ENCODE peak calls at places on chromosome 7, in six cellular contexts. F is DMS79, B is mesothelial cell of epicardium, I is MCF 10A, V is hepatic stellate cell, M is T-cell. R is an unnamed sample.

GRCh38 chr7:26919906-26920530 is 55.6 kb upstream of the SKAP2 start:
- DNase-seq in F (no peak), B (no peak), I (peak), V (no peak), M (no peak), R (peak)

GRCh38 chr7:80411621-80412020 is 100.2 kb downstream of the GNAT3 start:
- DNase-seq in F (no peak), B (no peak), I (no peak), V (no peak), M (no peak), R (no peak)

GRCh38 chr7:55545496-55545895 is 26.8 kb downstream of the VOPP1 start:
- DNase-seq in F (no peak), B (no peak), I (peak), V (peak), M (no peak), R (peak)

GRCh38 chr7:158369866-158370265 is 217.8 kb downstream of the PTPRN2 start:
- DNase-seq in F (no peak), B (no peak), I (no peak), V (no peak), M (no peak), R (no peak)

GRCh38 chr7:100894860-100895700 is 608 bp downstream of the ACHE start:
- DNase-seq in F (no peak), B (peak), I (no peak), V (peak), M (no peak), R (no peak)

GRCh38 chr7:100887955-100888481 is 1.5 kb downstream of the UFSP1 start:
- DNase-seq in F (no peak), B (no peak), I (no peak), V (no peak), M (no peak), R (no peak)

GRCh38 chr7:153061913-153062528 is 302.5 kb downstream of the ACTR3B start:
- DNase-seq in F (no peak), B (peak), I (peak), V (no peak), M (no peak), R (no peak)

GRCh38 chr7:41925946-41926345 is 223.1 kb upstream of the INHBA start:
- DNase-seq in F (no peak), B (no peak), I (no peak), V (no peak), M (no peak), R (no peak)

GRCh38 chr7:129908181-129908580 is 44.6 kb downstream of the UBE2H start:
- DNase-seq in F (no peak), B (no peak), I (no peak), V (no peak), M (no peak), R (peak)

GRCh38 chr7:101179117-101179779 is 845 bp downstream of the NAT16 start:
- DNase-seq in F (peak), B (no peak), I (no peak), V (no peak), M (no peak), R (no peak)

GRCh38 chr7:149238051-149238450 is 1.4 kb upstream of the ZNF212 start:
- DNase-seq in F (no peak), B (no peak), I (no peak), V (peak), M (no peak), R (peak)

GRCh38 chr7:140876519-140877248 is 48.0 kb downstream of the BRAF start:
- DNase-seq in F (no peak), B (no peak), I (peak), V (peak), M (no peak), R (peak)

GRCh38 chr7:80781561-80781979 is 137.3 kb downstream of the SEMA3C start:
- DNase-seq in F (peak), B (peak), I (peak), V (no peak), M (no peak), R (peak)

GRCh38 chr7:8094164-8095140 is 125.9 kb downstream of the GLCCI1 start:
- DNase-seq in F (no peak), B (no peak), I (no peak), V (no peak), M (no peak), R (no peak)

GRCh38 chr7:106823631-106824030 is 41.5 kb upstream of the PIK3CG start:
- DNase-seq in F (no peak), B (no peak), I (no peak), V (no peak), M (no peak), R (peak)

GRCh38 chr7:27303021-27303420 is 60.4 kb downstream of the EVX1 start:
- DNase-seq in F (peak), B (no peak), I (peak), V (no peak), M (no peak), R (peak)